ENCODE peak calls at places on chromosomes 5 and 9, in seven cellular contexts. H is CD8-positive, alpha-beta T cell; W is CD4-positive, CD25-positive, alpha-beta regulatory T cell; L is right atrium auricular region; E is endothelial cell of umbilical vein; F is endodermal cell; D is thyroid gland. J is an unnamed sample. For H3K4me1, the result is how much of the 10 kb centered on the place peaks cover.

GRCh38 chr9:13707635-13708410 is 428.3 kb upstream of the MPDZ start:
- DNase-seq in E (peak), D (no peak), W (no peak), H (no peak), F (no peak), L (no peak), J (no peak)

GRCh38 chr5:127671218-127671617 is 22.3 kb downstream of the CTXN3 start:
- DNase-seq in W (no peak), L (no peak), F (no peak), H (no peak), D (no peak), E (no peak), J (no peak)

GRCh38 chr9:7387844-7388243 is 411.7 kb downstream of the DMAC1 start:
- DNase-seq in H (no peak), D (no peak), L (no peak), F (no peak), W (no peak), E (no peak), J (no peak)

GRCh38 chr5:139150359-139150999 is 47.7 kb downstream of the SIL1 start:
- DNase-seq in D (no peak), H (no peak), W (no peak), E (no peak), F (no peak), L (no peak), J (no peak)

GRCh38 chr9:113302792-113303418 is at the start of gene RNF183:
- DNase-seq in D (peak), W (no peak), E (no peak), F (peak), L (no peak), H (no peak), J (no peak)

GRCh38 chr9:82598254-82599039 is 464.5 kb downstream of the RASEF start:
- DNase-seq in D (no peak), E (no peak), F (no peak), W (no peak), H (no peak), L (no peak), J (no peak)

GRCh38 chr9:28024616-28025147 is 451.4 kb upstream of the C9orf72 start:
- DNase-seq in E (no peak), W (no peak), H (no peak), D (peak), L (no peak), F (no peak), J (no peak)

GRCh38 chr5:28580616-28581015 is 1542.2 kb upstream of the CDH9 start:
- DNase-seq in W (no peak), E (no peak), D (no peak), L (no peak), H (no peak), F (no peak), J (no peak)

GRCh38 chr5:146001544-146002185 is 65.3 kb downstream of the SH3RF2 start:
- DNase-seq in F (no peak), D (no peak), L (no peak), E (no peak), H (no peak), W (no peak), J (no peak)

GRCh38 chr9:26264709-26265601 is 586.7 kb upstream of the TUSC1 start:
- DNase-seq in F (no peak), W (no peak), H (no peak), E (peak), L (no peak), D (no peak), J (no peak)

GRCh38 chr5:178318893-178319292 is 86.3 kb upstream of the PHYKPL start:
- DNase-seq in D (peak), L (no peak), E (no peak), W (no peak), H (no peak), F (peak), J (no peak)

GRCh38 chr5:81212211-81212687 is 20.9 kb upstream of the CKMT2 start:
- DNase-seq in L (no peak), W (peak), F (no peak), H (no peak), D (no peak), E (no peak), J (no peak)

GRCh38 chr5:179212870-179213269 is 132.4 kb downstream of the ADAMTS2 start:
- DNase-seq in W (no peak), E (no peak), F (no peak), H (no peak), D (no peak), L (no peak), J (no peak)

GRCh38 chr5:16957305-16958165 is 21.4 kb upstream of the MYO10 start:
- DNase-seq in H (no peak), W (no peak), D (no peak), E (peak), F (no peak), L (no peak), J (no peak)

GRCh38 chr5:60577116-60577515 is 122.8 kb downstream of the DEPDC1B start:
- DNase-seq in F (no peak), E (no peak), L (no peak), W (no peak), D (no peak), H (no peak), J (no peak)

GRCh38 chr5:142888469-142889085 is 118.4 kb downstream of the ARHGAP26 start:
- DNase-seq in D (peak), E (peak), H (no peak), W (no peak), F (peak), L (no peak), J (no peak)

GRCh38 chr5:56813302-56813701 is 2.0 kb upstream of the MAP3K1 start:
- DNase-seq in W (no peak), F (no peak), H (no peak), E (no peak), D (no peak), L (no peak), J (no peak)

GRCh38 chr5:72244862-72245371 is 75.1 kb downstream of the MRPS27 start:
- DNase-seq in H (no peak), D (no peak), W (no peak), L (no peak), E (peak), F (peak), J (no peak)

GRCh38 chr5:148853868-148854267 is 27.5 kb downstream of the ADRB2 start:
- DNase-seq in D (no peak), F (no peak), L (no peak), H (no peak), E (no peak), W (no peak), J (no peak)

GRCh38 chr9:96612105-96612965 is 7.3 kb downstream of the CDC14B start:
- DNase-seq in L (peak), E (no peak), D (peak), H (no peak), F (peak), W (no peak), J (peak)

GRCh38 chr5:56012281-56012963 is 17.7 kb upstream of the IL6ST start:
- DNase-seq in D (no peak), H (no peak), L (no peak), W (no peak), F (no peak), E (peak), J (no peak)

GRCh38 chr9:92385953-92386352 is 18.4 kb downstream of the OGN start:
- DNase-seq in F (no peak), E (no peak), W (no peak), H (no peak), L (no peak), D (no peak), J (no peak)

GRCh38 chr5:39178856-39179255 is 40.5 kb downstream of the FYB1 start:
- DNase-seq in F (no peak), D (no peak), W (no peak), E (no peak), H (no peak), L (no peak), J (no peak)

GRCh38 chr5:94081088-94081487 is 339.7 kb upstream of the POU5F2 start:
- DNase-seq in F (no peak), H (no peak), W (no peak), L (no peak), E (no peak), D (no peak), J (no peak)

GRCh38 chr5:850511-851006 is at the start of gene ZDHHC11:
- DNase-seq in E (no peak), W (no peak), D (no peak), F (no peak), H (no peak), L (no peak), J (no peak)

GRCh38 chr9:20623021-20623747 is 885 bp upstream of the MLLT3 start:
- DNase-seq in L (peak), D (peak), W (peak), E (peak), H (peak), F (peak), J (no peak)

GRCh38 chr9:133726401-133727276 is 11.5 kb downstream of the SARDH start:
- DNase-seq in D (peak), L (no peak), W (peak), F (peak), H (peak), E (peak), J (no peak)

GRCh38 chr9:100408541-100409175 is 18.3 kb upstream of the MSANTD3 start:
- DNase-seq in H (no peak), E (no peak), L (no peak), W (no peak), D (no peak), F (no peak), J (no peak)

GRCh38 chr5:149224282-149224681 is 47.4 kb upstream of the AFAP1L1 start:
- DNase-seq in D (no peak), W (no peak), H (no peak), L (no peak), E (no peak), F (no peak), J (no peak)

GRCh38 chr9:117720555-117720954 is 16.4 kb downstream of the TLR4 start:
- DNase-seq in L (peak), W (no peak), D (peak), E (no peak), F (no peak), H (no peak), J (no peak)

GRCh38 chr9:126625329-126626116 is 11.8 kb downstream of the LMX1B start:
- DNase-seq in L (no peak), H (no peak), W (no peak), D (no peak), F (peak), E (no peak), J (no peak)

GRCh38 chr9:126624453-126624872 is 10.7 kb downstream of the LMX1B start:
- DNase-seq in L (no peak), E (no peak), H (no peak), W (no peak), F (no peak), D (no peak), J (no peak)

GRCh38 chr9:126624912-126625311 is 11.2 kb downstream of the LMX1B start:
- DNase-seq in D (no peak), F (peak), L (no peak), H (no peak), E (no peak), W (no peak), J (no peak)

GRCh38 chr9:126628146-126628545 is 14.4 kb downstream of the LMX1B start:
- DNase-seq in W (no peak), L (no peak), E (no peak), F (no peak), D (no peak), H (no peak), J (no peak)

DNA sequence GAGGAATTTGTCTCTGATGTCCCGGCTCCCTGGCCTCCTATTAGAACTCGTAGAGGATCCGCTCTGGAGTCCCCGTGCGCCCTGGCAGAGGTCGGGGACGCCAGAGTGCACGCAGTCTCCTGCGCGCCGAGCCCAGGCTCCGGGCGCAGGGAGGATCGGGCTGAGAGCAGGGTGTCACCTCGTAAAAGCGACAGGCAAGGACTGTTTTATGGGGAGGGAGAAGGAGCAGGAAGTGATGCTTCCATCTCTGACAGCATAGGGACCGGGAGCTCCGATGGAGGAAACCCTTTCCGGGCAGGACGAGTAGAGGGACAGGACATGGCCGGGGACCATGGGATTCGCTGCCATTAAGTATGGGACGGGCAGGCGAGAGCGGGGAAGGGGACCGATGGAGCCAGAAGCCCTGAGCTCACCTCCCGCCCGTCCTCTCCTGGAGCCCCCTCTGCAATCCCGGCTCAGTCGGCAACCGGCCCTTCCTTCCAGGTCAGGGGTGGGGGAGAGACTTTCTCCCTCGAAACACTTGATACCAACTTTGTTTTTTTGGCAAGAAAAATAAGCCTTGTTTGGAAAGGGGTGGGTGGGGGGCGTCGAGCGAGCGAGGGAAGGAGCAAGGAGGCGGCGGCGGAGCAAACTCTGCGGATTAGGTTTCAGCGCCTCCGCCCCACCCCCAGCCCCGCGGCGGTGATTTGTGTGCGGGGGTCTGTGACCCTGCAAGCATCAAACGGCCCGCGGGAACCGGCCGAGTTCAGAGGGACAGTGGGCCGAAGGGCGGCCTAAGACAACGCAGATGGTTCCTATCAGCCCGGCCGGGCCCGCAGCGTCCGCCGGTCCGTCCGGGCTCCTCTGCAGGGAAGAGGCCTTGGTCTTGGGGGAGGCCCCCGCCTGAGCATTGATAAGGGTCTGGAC is 12.6 kb downstream of the LMX1B start:
- DNase-seq in W (no peak), E (no peak), D (no peak), L (no peak), F (peak), H (no peak), J (no peak)
- H3K4me3 ChIP-seq in W (peak), E (no peak), D (peak), L (peak), F (peak), H (peak), J (peak)

GRCh38 chr9:127496974-127497373 is 45.7 kb downstream of the LRSAM1 start:
- DNase-seq in H (no peak), F (no peak), W (no peak), D (no peak), E (no peak), L (no peak), J (no peak)
- H3K4me1 ChIP-seq in H (under half), F (under half), W (under half), D (under half), E (under half), L (under half), J (under half)

GRCh38 chr9:114503009-114503408 is 2.3 kb downstream of the WHRN start:
- DNase-seq in F (no peak), H (no peak), L (no peak), W (no peak), E (no peak), D (peak), J (no peak)
- H3K27ac ChIP-seq in F (peak), H (no peak), L (peak), W (peak), E (no peak), D (peak), J (no peak)

GRCh38 chr9:128243486-128244415 is 32.1 kb downstream of the GOLGA2 start:
- DNase-seq in H (no peak), W (no peak), L (no peak), D (no peak), F (peak), E (no peak), J (no peak)
- H3K4me3 ChIP-seq in H (no peak), W (no peak), L (peak), D (peak), F (no peak), E (no peak), J (no peak)

GRCh38 chr5:158754018-158754514 is 345.6 kb downstream of the EBF1 start:
- DNase-seq in H (no peak), D (no peak), F (no peak), E (no peak), W (no peak), L (no peak), J (no peak)
- H3K4me1 ChIP-seq in H (under half), D (under half), F (under half), E (under half), W (under half), L (under half), J (under half)

DNA sequence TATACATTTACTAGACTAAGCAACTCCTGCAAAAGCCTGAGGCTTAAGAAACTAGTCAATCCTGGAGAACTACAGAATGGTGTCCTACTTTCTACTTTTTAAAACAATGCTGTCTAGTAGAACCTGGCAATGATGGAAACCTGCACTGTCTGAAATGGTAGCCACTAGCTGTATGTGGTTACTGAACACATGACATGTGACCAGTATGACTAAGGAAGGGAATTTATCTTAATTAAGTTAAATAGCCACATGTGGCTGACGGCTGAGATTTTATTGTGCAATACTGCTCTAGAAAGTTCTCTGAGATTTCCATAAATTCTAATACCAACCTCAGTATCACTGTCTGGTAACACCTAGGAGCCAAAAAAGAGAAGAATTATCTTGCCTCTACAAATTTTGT is 44.9 kb upstream of the RAPGEF6 start:
- DNase-seq in H (no peak), F (no peak), L (no peak), W (no peak), E (no peak), D (no peak), J (no peak)
- H3K27ac ChIP-seq in H (no peak), F (no peak), L (no peak), W (no peak), E (no peak), D (no peak), J (no peak)

DNA sequence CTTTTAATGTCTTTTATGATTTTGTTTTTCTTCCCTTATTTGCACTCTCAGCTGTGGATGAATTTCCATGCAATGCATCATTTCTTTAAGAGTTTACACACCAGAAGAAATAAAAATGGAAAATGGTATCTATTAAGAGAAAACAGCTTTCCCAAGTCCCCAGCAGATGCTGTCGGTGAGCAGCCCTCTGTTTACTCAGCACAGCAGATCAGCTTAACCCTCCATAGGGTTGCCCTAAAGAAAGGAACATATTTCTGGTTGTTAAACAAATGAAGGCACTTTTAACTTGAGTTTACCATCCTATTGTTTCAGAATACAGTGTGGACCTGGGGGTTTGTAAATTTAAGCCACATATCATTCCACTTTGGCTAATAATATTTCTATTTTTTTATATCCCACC is 66.0 kb downstream of the IZUMO3 start:
- DNase-seq in H (no peak), F (no peak), W (no peak), L (no peak), E (no peak), D (no peak), J (no peak)
- H3K4me3 ChIP-seq in H (no peak), F (no peak), W (no peak), L (no peak), E (no peak), D (no peak), J (no peak)

GRCh38 chr9:130284690-130285089 is 19.1 kb downstream of the HMCN2 start:
- DNase-seq in L (no peak), D (no peak), F (no peak), W (no peak), H (no peak), E (no peak), J (no peak)

GRCh38 chr9:130285271-130285670 is 19.7 kb downstream of the HMCN2 start:
- DNase-seq in W (no peak), L (no peak), F (no peak), H (no peak), D (no peak), E (no peak), J (no peak)

GRCh38 chr9:130283514-130284248 is 18.1 kb downstream of the HMCN2 start:
- DNase-seq in D (no peak), W (no peak), H (no peak), E (no peak), L (no peak), F (no peak), J (no peak)

GRCh38 chr9:130284249-130284625 is 18.7 kb downstream of the HMCN2 start:
- DNase-seq in E (no peak), D (no peak), F (peak), W (no peak), H (no peak), L (no peak), J (no peak)

DNA sequence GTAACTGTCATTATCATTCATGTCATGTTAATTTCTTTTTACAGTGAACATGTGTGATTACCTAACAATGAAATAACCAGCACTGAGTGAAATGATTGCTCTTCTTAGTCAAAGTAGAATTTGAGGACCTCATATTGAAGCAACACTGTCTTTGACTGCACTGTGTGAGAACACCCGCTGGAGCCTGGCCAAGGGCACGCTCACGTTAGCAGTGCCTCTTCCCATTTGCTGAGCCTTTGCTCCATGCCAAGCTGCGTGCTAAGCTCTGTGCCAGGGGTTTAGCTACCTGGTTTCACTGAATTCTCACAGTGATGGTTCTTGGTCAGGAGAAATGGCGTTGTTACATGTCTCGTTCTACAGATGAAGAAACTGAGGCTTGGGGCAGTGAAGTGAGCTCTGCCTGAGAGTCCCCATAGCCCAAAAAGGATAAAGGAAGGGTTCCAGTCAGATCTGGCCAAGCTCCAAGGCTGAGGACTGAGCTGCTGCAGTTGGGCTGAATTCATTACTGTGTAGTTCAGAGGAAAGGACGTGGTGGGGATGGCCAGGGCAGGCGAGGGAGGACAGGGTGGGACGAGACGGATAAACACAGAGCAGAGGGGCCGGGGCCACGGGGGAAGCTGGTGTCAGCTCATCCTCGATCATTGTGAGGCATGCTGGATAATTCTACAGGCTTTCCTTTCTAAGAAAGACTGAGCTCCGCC is 16.6 kb downstream of the HMCN2 start:
- DNase-seq in F (no peak), L (no peak), E (peak), D (peak), H (no peak), W (no peak), J (no peak)
- H3K4me1 ChIP-seq in F (under half), L (under half), E (under half), D (under half), H (under half), W (under half), J (under half)